ENCODE peak calls at places on chromosomes 5 and 9, in five cellular contexts. K is left ventricle myocardium inferior, Y is brain microvascular endothelial cell, T is DND-41, N is Peyer's patch. R is an unnamed sample.

GRCh38 chr9:127415657-127416056 is 8.5 kb upstream of the ZNF79 start:
- DNase-seq in K (no peak), Y (no peak), T (no peak), N (no peak), R (no peak)

GRCh38 chr5:181098642-181099452 is 32.1 kb downstream of the OR2V1 start:
- DNase-seq in K (no peak), Y (no peak), T (no peak), N (peak; percentile 27), R (no peak)

GRCh38 chr5:78589928-78590327 is 58.6 kb downstream of the LHFPL2 start:
- DNase-seq in K (no peak), Y (no peak), T (no peak), N (no peak), R (no peak)

GRCh38 chr5:158737536-158738027 is 362.1 kb downstream of the EBF1 start:
- DNase-seq in K (no peak), Y (no peak), T (no peak), N (no peak), R (no peak)

GRCh38 chr9:18972675-18973074 is 60.3 kb downstream of the SAXO1 start:
- DNase-seq in K (no peak), Y (no peak), T (no peak), N (no peak), R (no peak)

GRCh38 chr9:90330215-90330614 is 312.4 kb downstream of the DIRAS2 start:
- DNase-seq in K (no peak), Y (no peak), T (no peak), N (no peak), R (no peak)

GRCh38 chr9:33435821-33436277 is 11.5 kb downstream of the AQP3 start:
- DNase-seq in K (no peak), Y (no peak), T (no peak), N (no peak), R (no peak)

GRCh38 chr9:107932036-107932435 is 442.5 kb upstream of the KLF4 start:
- DNase-seq in K (no peak), Y (peak; percentile 18), T (no peak), N (no peak), R (no peak)

GRCh38 chr5:73940026-73940425 is 314.0 kb downstream of the ARHGEF28 start:
- DNase-seq in K (no peak), Y (peak; percentile 58), T (no peak), N (no peak), R (no peak)

GRCh38 chr5:82004511-82004910 is 32.7 kb downstream of the ATG10 start:
- DNase-seq in K (no peak), Y (peak; percentile 60), T (no peak), N (no peak), R (no peak)

GRCh38 chr9:81559741-81560140 is 129.6 kb downstream of the TLE1 start:
- DNase-seq in K (no peak), Y (peak; percentile 95), T (no peak), N (no peak), R (no peak)

GRCh38 chr5:38853753-38854470 is 8.1 kb downstream of the OSMR start:
- DNase-seq in K (no peak), Y (peak; percentile 90), T (no peak), N (no peak), R (no peak)

GRCh38 chr5:77693913-77694312 is 55.4 kb upstream of the OTP start:
- DNase-seq in K (no peak), Y (no peak), T (no peak), N (no peak), R (no peak)

GRCh38 chr5:1130218-1130946 is 18.5 kb upstream of the SLC12A7 start:
- DNase-seq in K (no peak), Y (no peak), T (no peak), N (peak; percentile 76), R (no peak)

GRCh38 chr9:99039388-99040182 is 65.3 kb upstream of the TGFBR1 start:
- DNase-seq in K (no peak), Y (no peak), T (no peak), N (no peak), R (no peak)

GRCh38 chr9:74940600-74940999 is 12.1 kb downstream of the C9orf40 start:
- DNase-seq in K (no peak), Y (no peak), T (no peak), N (no peak), R (no peak)

GRCh38 chr5:54195701-54196100 is 114.7 kb downstream of the ARL15 start:
- DNase-seq in K (no peak), Y (no peak), T (no peak), N (no peak), R (no peak)

GRCh38 chr5:57332350-57332749 is 150.3 kb downstream of the ACTBL2 start:
- DNase-seq in K (no peak), Y (no peak), T (no peak), N (no peak), R (no peak)

GRCh38 chr5:133825631-133826289 is 142.7 kb downstream of the C5orf15 start:
- DNase-seq in K (no peak), Y (no peak), T (no peak), N (no peak), R (peak; percentile 66)

GRCh38 chr9:11933926-11934325 is 759.3 kb upstream of the TYRP1 start:
- DNase-seq in K (no peak), Y (peak; percentile 11), T (no peak), N (no peak), R (no peak)

GRCh38 chr9:82797539-82797938 is 265.4 kb downstream of the RASEF start:
- DNase-seq in K (peak; percentile 57), Y (no peak), T (no peak), N (no peak), R (no peak)

DNA sequence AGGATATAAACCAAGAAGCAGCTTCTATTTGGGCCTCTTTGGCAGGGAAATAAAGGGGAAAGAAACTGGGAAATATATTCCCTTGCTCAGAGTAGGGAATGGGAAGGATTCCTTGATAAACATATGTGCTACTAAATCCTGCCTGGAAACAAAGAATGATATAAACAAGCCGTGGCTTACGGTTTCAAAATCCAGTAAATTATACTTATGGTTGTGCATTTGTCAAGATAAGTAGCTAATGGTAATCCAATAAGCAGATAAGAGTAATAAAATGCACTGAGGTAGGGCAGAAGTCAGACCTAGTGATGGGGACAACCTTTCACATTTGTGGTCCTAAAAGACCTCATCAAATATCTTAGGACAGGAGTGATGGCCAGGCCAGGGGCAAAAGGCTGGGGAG is 481.7 kb downstream of the NTRK2 start:
- DNase-seq in K (no peak), Y (no peak), T (no peak), N (no peak), R (no peak)
- TF ChIP-seq CTCF in K (no peak), Y (no peak), T (no peak), N (no peak), R (no peak)

GRCh38 chr5:58774979-58775378 is 192.1 kb downstream of the RAB3C start:
- DNase-seq in K (no peak), Y (no peak), T (no peak), N (no peak), R (no peak)
- H3K4me3 ChIP-seq in K (no peak overlapping the region), Y (no peak overlapping the region), T (no peak overlapping the region), N (no peak overlapping the region), R (no peak overlapping the region)

GRCh38 chr5:147371290-147371689 is 136.5 kb downstream of the STK32A start:
- DNase-seq in K (no peak), Y (no peak), T (no peak), N (no peak), R (no peak)
- TF ChIP-seq CTCF in K (no peak), Y (no peak), T (no peak), N (no peak), R (no peak)

DNA sequence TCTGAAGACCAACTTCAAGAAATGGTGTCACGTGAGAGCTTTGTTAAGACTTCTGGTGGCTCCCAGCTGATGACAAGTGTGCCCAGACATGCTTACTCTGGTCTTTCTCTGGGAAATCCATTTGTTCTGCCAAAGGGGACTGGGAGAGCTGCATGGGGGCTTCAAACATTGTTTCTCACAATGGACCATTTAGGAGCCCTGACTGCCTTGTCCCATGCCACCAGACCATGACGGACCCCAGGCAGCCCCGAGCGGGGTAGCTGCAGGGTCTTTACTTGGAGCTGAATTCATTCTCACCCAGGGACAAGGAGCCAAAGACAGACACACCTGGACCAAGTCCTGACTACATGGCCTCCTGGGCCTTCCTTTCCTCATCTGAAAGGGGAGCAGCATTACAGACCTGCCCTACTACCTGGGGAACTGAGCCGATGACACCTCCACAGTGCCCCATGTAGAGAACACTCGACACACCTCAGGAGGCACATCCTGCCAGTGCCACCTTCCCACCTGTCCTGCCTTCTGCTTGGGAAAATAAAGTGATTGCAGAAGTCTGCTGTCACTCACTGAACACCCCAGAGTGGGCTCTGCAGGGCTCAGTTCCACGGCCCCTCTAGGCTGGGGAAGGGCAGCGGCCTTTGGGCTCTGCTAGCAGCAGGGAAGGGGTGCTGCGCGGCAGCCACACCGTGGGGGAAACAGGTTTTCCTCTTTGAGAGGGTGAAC is 169.0 kb downstream of the DAB2IP start:
- DNase-seq in K (no peak), Y (no peak), T (no peak), N (peak; percentile 11), R (no peak)
- H3K4me3 ChIP-seq in K (no peak overlapping the region), Y (no peak overlapping the region), T (no peak overlapping the region), N (no peak overlapping the region), R (no peak overlapping the region)

DNA sequence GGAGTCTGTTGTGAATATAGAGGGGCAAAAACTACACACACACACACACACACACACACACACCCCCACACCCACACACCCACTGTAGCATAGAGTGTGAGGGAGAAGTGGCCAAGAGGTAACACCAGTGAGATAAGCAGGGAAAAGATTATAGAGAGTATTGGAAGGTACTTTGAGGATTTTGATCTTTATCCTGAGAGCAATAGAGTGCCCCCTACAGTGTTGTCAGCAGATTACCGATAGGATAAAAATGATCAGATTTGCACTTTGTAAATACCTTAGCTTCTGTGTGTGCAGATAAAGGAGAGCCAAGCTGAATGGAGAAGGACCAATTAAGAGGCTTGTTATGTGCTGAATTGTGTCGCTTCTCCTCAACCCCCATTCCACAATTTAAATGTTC is 32.3 kb downstream of the ERCC6L2 start:
- DNase-seq in K (no peak), Y (no peak), T (no peak), N (no peak), R (no peak)
- TF ChIP-seq CTCF in K (peak; percentile 17), Y (peak; percentile 29), T (peak; percentile 40), N (no peak), R (no peak)

DNA sequence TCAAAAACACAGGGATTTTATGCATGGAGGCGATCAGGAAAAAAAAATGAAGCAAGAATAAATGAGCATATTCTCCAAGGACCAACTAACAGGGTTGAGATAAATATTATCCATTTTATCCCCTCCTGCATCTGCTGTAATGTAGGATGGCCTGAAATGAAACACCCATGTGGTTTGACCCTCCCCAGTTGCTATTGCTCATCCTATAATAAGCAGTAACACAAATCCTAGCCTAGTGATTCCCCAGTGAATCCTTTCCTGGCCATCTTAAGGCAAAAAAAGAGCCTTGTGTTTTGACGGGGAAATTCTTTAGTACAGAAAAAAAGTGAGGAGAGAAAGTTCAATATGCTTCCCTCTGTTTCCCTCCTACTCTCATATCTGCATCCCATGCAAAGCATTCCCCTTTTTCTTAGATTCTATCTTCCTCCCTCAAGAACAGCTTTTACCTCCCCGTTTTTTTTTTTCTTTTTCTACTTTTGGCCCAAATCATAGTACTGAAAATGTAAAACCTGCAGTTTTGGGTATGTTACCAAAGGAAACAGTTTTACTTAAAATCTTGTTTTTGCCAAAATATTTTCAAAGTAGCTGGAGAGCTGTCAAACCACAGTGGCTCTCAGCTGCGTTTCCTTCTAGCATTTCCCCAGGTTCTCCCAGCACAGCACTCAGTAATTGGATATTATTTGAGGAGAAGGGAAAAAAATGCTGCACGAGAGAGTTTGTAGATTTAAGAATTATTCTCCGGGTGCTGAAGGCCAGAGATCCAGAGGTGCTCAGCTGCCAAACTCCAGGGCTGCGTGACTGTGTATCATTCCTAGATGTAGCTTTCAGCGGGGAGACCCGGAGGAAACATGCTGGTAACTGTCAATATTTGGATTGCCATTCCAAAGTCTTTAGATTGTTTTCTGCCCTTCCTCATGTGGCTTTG is 321.3 kb downstream of the NPR3 start:
- DNase-seq in K (no peak), Y (peak; percentile 53), T (no peak), N (no peak), R (no peak)
- H3K4me3 ChIP-seq in K (no peak overlapping the region), Y (no peak overlapping the region), T (no peak overlapping the region), N (no peak overlapping the region), R (no peak overlapping the region)

GRCh38 chr5:149314571-149315111 is 30.7 kb upstream of the GRPEL2 start:
- DNase-seq in K (no peak), Y (no peak), T (no peak), N (no peak), R (no peak)
- TF ChIP-seq CTCF in K (no peak), Y (no peak), T (peak; percentile 26), N (no peak), R (no peak)

R was measured in GM12865.